ENCODE peak calls at places on chromosomes 4 and X, in eight cellular contexts. V, H, W, Y, D, T, P and X are unnamed samples.

GRCh38 chr4:184514121-184514988 is 40.0 kb upstream of the IRF2 start:
- DNase-seq in V (no peak), H (peak; percentile 95), W (peak; percentile 87), Y (no peak), D (no peak), T (no peak), P (peak; percentile 65), X (no peak)

GRCh38 chr4:145791988-145792387 is 112.0 kb downstream of the C4orf51 start:
- DNase-seq in V (no peak), H (no peak), W (no peak), Y (no peak), D (no peak), T (no peak), P (no peak), X (no peak)

GRCh38 chr4:168723020-168723419 is 226.2 kb downstream of the PALLD start:
- DNase-seq in V (no peak), H (peak; percentile 75), W (peak; percentile 42), Y (no peak), D (no peak), T (no peak), P (no peak), X (no peak)

GRCh38 chr4:186701273-186701672 is 22.4 kb downstream of the FAT1 start:
- DNase-seq in V (no peak), H (peak; percentile 41), W (no peak), Y (no peak), D (no peak), T (no peak), P (no peak), X (no peak)

GRCh38 chr4:39637572-39638357 is 900 bp downstream of the SMIM14 start:
- DNase-seq in V (peak; percentile 31), H (peak; percentile 69), W (peak; percentile 55), Y (peak; percentile 78), D (peak; percentile 9), T (peak; percentile 82), P (peak; percentile 51), X (peak; percentile 17)

GRCh38 chr4:95693594-95693993 is 144.8 kb upstream of the UNC5C start:
- DNase-seq in V (no peak), H (peak; percentile 0), W (peak; percentile 36), Y (peak; percentile 43), D (no peak), T (no peak), P (no peak), X (no peak)

GRCh38 chr4:143692241-143692640 is 8.2 kb downstream of the FREM3 start:
- DNase-seq in V (no peak), H (no peak), W (no peak), Y (no peak), D (no peak), T (no peak), P (no peak), X (no peak)

GRCh38 chr4:154390324-154390723 is 101.3 kb downstream of the DCHS2 start:
- DNase-seq in V (no peak), H (no peak), W (no peak), Y (no peak), D (no peak), T (no peak), P (no peak), X (no peak)

GRCh38 chrX:135112096-135112729 is 8.1 kb downstream of the ETDB start:
- DNase-seq in V (no peak), H (peak; percentile 31), W (peak; percentile 27), Y (peak; percentile 78), D (no peak), T (no peak), P (no peak), X (no peak)

GRCh38 chr4:150547154-150547838 is 34.7 kb upstream of the MAB21L2 start:
- DNase-seq in V (no peak), H (no peak), W (no peak), Y (no peak), D (no peak), T (no peak), P (no peak), X (no peak)

GRCh38 chr4:109614466-109614865 is 54.4 kb downstream of the MCUB start:
- DNase-seq in V (no peak), H (no peak), W (peak; percentile 6), Y (peak; percentile 81), D (no peak), T (no peak), P (no peak), X (no peak)

GRCh38 chr4:127631420-127631819 is 1.3 kb upstream of the INTU start:
- DNase-seq in V (no peak), H (peak; percentile 56), W (peak; percentile 9), Y (no peak), D (no peak), T (no peak), P (no peak), X (no peak)

GRCh38 chr4:3267576-3268394 is 18.8 kb downstream of the MSANTD1 start:
- DNase-seq in V (no peak), H (no peak), W (no peak), Y (no peak), D (no peak), T (peak; percentile 47), P (peak; percentile 6), X (peak; percentile 6)

GRCh38 chr4:16859031-16859430 is 39.4 kb downstream of the LDB2 start:
- DNase-seq in V (no peak), H (peak; percentile 51), W (no peak), Y (no peak), D (no peak), T (no peak), P (no peak), X (no peak)

GRCh38 chrX:8179653-8180052 is 8.6 kb upstream of the VCX2 start:
- DNase-seq in V (no peak), H (no peak), W (no peak), Y (no peak), D (no peak), T (no peak), P (no peak), X (no peak)

GRCh38 chrX:55579115-55579514 is 44.1 kb upstream of the FOXR2 start:
- DNase-seq in V (no peak), H (no peak), W (no peak), Y (no peak), D (no peak), T (no peak), P (no peak), X (no peak)

GRCh38 chr4:126843492-126844067 is 789.2 kb upstream of the INTU start:
- DNase-seq in V (no peak), H (no peak), W (no peak), Y (no peak), D (no peak), T (no peak), P (no peak), X (no peak)

GRCh38 chrX:15356444-15356843 is 21.1 kb upstream of the PIGA start:
- DNase-seq in V (no peak), H (peak; percentile 75), W (no peak), Y (peak; percentile 55), D (no peak), T (no peak), P (no peak), X (no peak)

GRCh38 chr4:89055157-89056080 is 1.6 kb downstream of the FAM13A start:
- DNase-seq in V (no peak), H (no peak), W (no peak), Y (no peak), D (no peak), T (no peak), P (no peak), X (no peak)

GRCh38 chr4:74613266-74613665 is 168.3 kb downstream of the AREG start:
- DNase-seq in V (no peak), H (no peak), W (no peak), Y (no peak), D (no peak), T (no peak), P (no peak), X (no peak)

GRCh38 chrX:153885208-153885787 is 675 bp downstream of the L1CAM start:
- DNase-seq in V (no peak), H (no peak), W (no peak), Y (no peak), D (no peak), T (no peak), P (no peak), X (no peak)